ENCODE peak calls at places on chromosomes 16 and 17, in seven cellular contexts. U is substantia nigra, G is coronary artery, O is GM23248, V is ureter, D is T1000, K is NCI-H1417 treated with DMSO at 0.1 percent for 48 hours. A is an unnamed sample.

GRCh38 chr17:34542700-34543336 is 36.6 kb upstream of the TMEM132E start:
- DNase-seq in U (no peak), G (no peak), O (peak; percentile 23), V (no peak), D (no peak), K (no peak), A (no peak)

GRCh38 chr17:7495906-7496434 is 11.8 kb downstream of the POLR2A start:
- DNase-seq in U (no peak), G (no peak), O (no peak), V (no peak), D (no peak), K (no peak), A (no peak)

GRCh38 chr17:40821536-40821935 is 878 bp downstream of the KRT10 start:
- DNase-seq in U (no peak), G (no peak), O (peak; percentile 36), V (no peak), D (no peak), K (no peak), A (no peak)

GRCh38 chr16:23670137-23670776 is 8.4 kb upstream of the PLK1 start:
- DNase-seq in U (no peak), G (no peak), O (peak; percentile 93), V (no peak), D (peak; percentile 20), K (no peak), A (peak; percentile 83)

GRCh38 chr17:55722742-55723487 is at the start of gene TMEM100:
- DNase-seq in U (no peak), G (no peak), O (peak; percentile 90), V (peak; percentile 47), D (peak; percentile 74), K (no peak), A (peak; percentile 75)

GRCh38 chr16:12899529-12900168 is 1.7 kb upstream of the SHISA9 start:
- DNase-seq in U (no peak), G (no peak), O (no peak), V (no peak), D (no peak), K (no peak), A (no peak)

GRCh38 chr16:87819983-87820382 is 49.3 kb downstream of the SLC7A5 start:
- DNase-seq in U (no peak), G (no peak), O (no peak), V (no peak), D (no peak), K (no peak), A (no peak)

GRCh38 chr17:40086150-40087044 is 14.0 kb downstream of the NR1D1 start:
- DNase-seq in U (no peak), G (no peak), O (peak; percentile 60), V (peak; percentile 64), D (no peak), K (no peak), A (peak; percentile 96)

GRCh38 chr17:18226284-18226945 is 980 bp downstream of the LLGL1 start:
- DNase-seq in U (no peak), G (no peak), O (peak; percentile 49), V (no peak), D (no peak), K (no peak), A (peak; percentile 93)

GRCh38 chr17:11899494-11899893 is 97.8 kb downstream of the ZNF18 start:
- DNase-seq in U (no peak), G (no peak), O (no peak), V (no peak), D (no peak), K (no peak), A (no peak)

GRCh38 chr17:50893183-50893993 is 27.2 kb upstream of the TOB1 start:
- DNase-seq in U (no peak), G (no peak), O (peak; percentile 22), V (no peak), D (peak; percentile 73), K (no peak), A (no peak)

GRCh38 chr17:81346090-81346907 is 49.0 kb upstream of the BAHCC1 start:
- DNase-seq in U (peak; percentile 96), G (peak; percentile 99), O (peak; percentile 99), V (peak; percentile 99), D (peak; percentile 97), K (peak; percentile 70), A (peak; percentile 100)

GRCh38 chr17:79627184-79627765 is 16.4 kb upstream of the RBFOX3 start:
- DNase-seq in U (no peak), G (peak; percentile 55), O (no peak), V (peak; percentile 39), D (no peak), K (no peak), A (no peak)

GRCh38 chr17:83203073-83203471 is 123.7 kb downstream of the METRNL start:
- DNase-seq in U (no peak), G (no peak), O (peak; percentile 99), V (peak; percentile 56), D (peak; percentile 70), K (no peak), A (peak; percentile 98)

GRCh38 chr17:3888343-3889171 is 4.3 kb downstream of the CAMKK1 start:
- DNase-seq in U (no peak), G (peak; percentile 84), O (peak; percentile 99), V (peak; percentile 91), D (peak; percentile 84), K (no peak), A (peak; percentile 98)

GRCh38 chr17:78991017-78991783 is 11.5 kb upstream of the LGALS3BP start:
- DNase-seq in U (no peak), G (no peak), O (no peak), V (no peak), D (no peak), K (no peak), A (peak; percentile 79)

GRCh38 chr17:48059125-48059668 is 11.0 kb downstream of the NFE2L1 start:
- DNase-seq in U (no peak), G (no peak), O (no peak), V (no peak), D (no peak), K (no peak), A (no peak)

GRCh38 chr16:79288046-79288445 is 312.5 kb downstream of the MAF start:
- DNase-seq in U (no peak), G (no peak), O (no peak), V (no peak), D (no peak), K (no peak), A (no peak)

GRCh38 chr17:72563952-72564351 is 443.1 kb downstream of the SOX9 start:
- DNase-seq in U (no peak), G (no peak), O (no peak), V (no peak), D (no peak), K (no peak), A (no peak)

GRCh38 chr17:2860045-2860444 is 63.8 kb downstream of the RAP1GAP2 start:
- DNase-seq in U (no peak), G (no peak), O (no peak), V (no peak), D (no peak), K (no peak), A (peak; percentile 43)

GRCh38 chr16:4505356-4506153 is 29.4 kb downstream of the HMOX2 start:
- DNase-seq in U (no peak), G (no peak), O (no peak), V (no peak), D (no peak), K (no peak), A (no peak)

A was measured in osteoblast.